ENCODE peak calls at places on chromosomes 4 and X, in eight cellular contexts. L is small intestine, O is A549, B is GM23248, W is ovary, M is ascending aorta, U is left ventricle myocardium inferior, D is MM.1S. J is an unnamed sample.

GRCh38 chr4:146957252-146957651 is 11.6 kb upstream of the TTC29 start:
- DNase-seq in L (no peak), O (peak; percentile 27), B (peak; percentile 90), W (no peak), M (no peak), U (no peak), D (no peak), J (no peak)

GRCh38 chr4:78185117-78185516 is 128.0 kb downstream of the FRAS1 start:
- DNase-seq in L (no peak), O (no peak), B (no peak), W (no peak), M (no peak), U (no peak), D (no peak), J (no peak)

GRCh38 chrX:50188859-50189258 is 11.9 kb downstream of the AKAP4 start:
- DNase-seq in L (no peak), O (no peak), B (no peak), W (peak; percentile 35), M (no peak), U (no peak), D (no peak), J (no peak)

GRCh38 chr4:141463678-141464077 is 172.7 kb upstream of the IL15 start:
- DNase-seq in L (no peak), O (no peak), B (no peak), W (no peak), M (no peak), U (no peak), D (no peak), J (no peak)

GRCh38 chrX:50874878-50875277 is 35.7 kb upstream of the BMP15 start:
- DNase-seq in L (no peak), O (no peak), B (no peak), W (no peak), M (no peak), U (no peak), D (no peak), J (no peak)

GRCh38 chrX:100819837-100820666 is at the start of gene CSTF2:
- DNase-seq in L (peak; percentile 81), O (peak; percentile 90), B (peak; percentile 92), W (peak; percentile 85), M (peak; percentile 87), U (peak; percentile 79), D (peak; percentile 86), J (peak; percentile 70)

GRCh38 chr4:11635336-11635735 is 206.6 kb upstream of the HS3ST1 start:
- DNase-seq in L (no peak), O (peak; percentile 52), B (no peak), W (no peak), M (no peak), U (no peak), D (no peak), J (no peak)

GRCh38 chrX:149540621-149541520 is at the start of gene EOLA1:
- DNase-seq in L (peak; percentile 95), O (peak; percentile 97), B (peak; percentile 94), W (peak; percentile 87), M (peak; percentile 93), U (peak; percentile 82), D (peak; percentile 96), J (peak; percentile 86)

GRCh38 chrX:45266456-45266855 is 65.8 kb upstream of the DIPK2B start:
- DNase-seq in L (no peak), O (no peak), B (no peak), W (no peak), M (no peak), U (no peak), D (no peak), J (no peak)

GRCh38 chr4:165199286-165199685 is 8.1 kb upstream of the KLHL2 start:
- DNase-seq in L (no peak), O (no peak), B (no peak), W (no peak), M (no peak), U (no peak), D (no peak), J (no peak)

GRCh38 chr4:151361966-151362365 is 36.6 kb upstream of the SH3D19 start:
- DNase-seq in L (no peak), O (no peak), B (no peak), W (peak; percentile 36), M (no peak), U (no peak), D (no peak), J (no peak)

GRCh38 chr4:82367438-82368097 is 6.2 kb downstream of the HNRNPD start:
- DNase-seq in L (no peak), O (no peak), B (no peak), W (no peak), M (no peak), U (no peak), D (no peak), J (no peak)

GRCh38 chr4:75995727-75996126 is 5.0 kb upstream of the SDAD1 start:
- DNase-seq in L (peak; percentile 63), O (peak; percentile 44), B (peak; percentile 76), W (no peak), M (no peak), U (no peak), D (peak; percentile 71), J (peak; percentile 32)

GRCh38 chrX:154002215-154002719 is 17.4 kb downstream of the IRAK1 start:
- DNase-seq in L (no peak), O (peak; percentile 70), B (peak; percentile 92), W (no peak), M (no peak), U (peak; percentile 27), D (peak; percentile 67), J (no peak)

GRCh38 chr4:24262084-24262483 is 322.3 kb downstream of the DHX15 start:
- DNase-seq in L (peak; percentile 15), O (no peak), B (no peak), W (no peak), M (no peak), U (no peak), D (no peak), J (no peak)

GRCh38 chr4:24260922-24261581 is 323.3 kb downstream of the DHX15 start:
- DNase-seq in L (no peak), O (no peak), B (peak; percentile 7), W (no peak), M (no peak), U (no peak), D (no peak), J (no peak)

GRCh38 chr4:24260133-24260532 is 324.2 kb downstream of the DHX15 start:
- DNase-seq in L (no peak), O (no peak), B (no peak), W (no peak), M (no peak), U (no peak), D (no peak), J (no peak)

DNA sequence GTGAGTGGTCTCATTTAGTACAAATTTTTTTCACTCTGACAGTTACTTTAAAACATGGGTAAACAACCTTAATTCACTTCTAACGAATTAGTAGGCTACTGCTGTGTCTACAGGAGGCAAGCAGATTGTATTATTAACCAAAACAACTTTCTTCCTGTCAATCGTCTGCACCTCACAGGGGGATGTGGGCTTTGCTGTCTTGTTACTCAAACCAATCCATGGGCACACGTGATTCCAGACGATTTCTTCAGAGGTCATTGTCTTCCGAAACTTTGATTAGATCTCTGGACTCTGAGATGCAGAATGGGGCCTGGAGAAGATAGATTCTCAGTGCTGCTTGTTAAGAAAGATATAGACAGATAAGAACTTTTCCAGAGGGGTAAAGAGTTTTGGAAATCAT is 327.8 kb downstream of the DHX15 start:
- DNase-seq in L (no peak), O (no peak), B (no peak), W (no peak), M (no peak), U (no peak), D (no peak), J (no peak)
- H3K27ac ChIP-seq in L (no peak overlapping the region), O (no peak overlapping the region), B (no peak overlapping the region), W (no peak overlapping the region), M (no peak overlapping the region), U (no peak overlapping the region), D (no peak overlapping the region), J (no peak overlapping the region)

DNA sequence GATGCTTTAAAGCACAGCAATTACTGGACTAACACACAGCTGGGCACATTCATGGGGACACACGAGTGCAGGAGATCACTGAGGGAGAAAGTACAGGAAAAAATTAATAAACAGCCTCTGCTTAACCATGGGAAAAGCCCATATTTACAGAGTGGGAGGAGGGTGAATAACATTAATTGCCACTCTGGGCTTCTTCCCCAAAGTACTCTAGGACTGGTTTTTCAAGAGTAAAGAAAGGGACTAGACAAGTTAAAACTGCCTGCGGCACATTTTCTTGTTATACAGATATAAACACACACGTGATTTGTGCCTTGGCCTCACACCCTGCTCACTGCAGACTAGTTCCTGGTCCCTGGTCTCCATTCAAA is 179.7 kb upstream of the TET2 start:
- DNase-seq in L (peak; percentile 56), O (no peak), B (no peak), W (no peak), M (no peak), U (no peak), D (no peak), J (no peak)
- H3K27ac ChIP-seq in L (peak overlapping the region; percentile 80), O (no peak overlapping the region), B (no peak overlapping the region), W (no peak overlapping the region), M (no peak overlapping the region), U (no peak overlapping the region), D (no peak overlapping the region), J (no peak overlapping the region)

GRCh38 chrX:3520458-3520857 is 174.0 kb upstream of the MXRA5 start:
- DNase-seq in L (no peak), O (no peak), B (peak; percentile 59), W (no peak), M (no peak), U (no peak), D (no peak), J (no peak)

GRCh38 chrX:3520987-3521875 is 174.8 kb upstream of the MXRA5 start:
- DNase-seq in L (no peak), O (no peak), B (peak; percentile 45), W (no peak), M (no peak), U (no peak), D (no peak), J (no peak)

GRCh38 chrX:3514996-3515395 is 168.5 kb upstream of the MXRA5 start:
- DNase-seq in L (no peak), O (no peak), B (peak; percentile 83), W (no peak), M (no peak), U (no peak), D (no peak), J (no peak)

GRCh38 chrX:3518870-3519269 is 172.4 kb upstream of the MXRA5 start:
- DNase-seq in L (no peak), O (peak; percentile 50), B (peak; percentile 95), W (no peak), M (peak; percentile 74), U (peak; percentile 15), D (no peak), J (no peak)

DNA sequence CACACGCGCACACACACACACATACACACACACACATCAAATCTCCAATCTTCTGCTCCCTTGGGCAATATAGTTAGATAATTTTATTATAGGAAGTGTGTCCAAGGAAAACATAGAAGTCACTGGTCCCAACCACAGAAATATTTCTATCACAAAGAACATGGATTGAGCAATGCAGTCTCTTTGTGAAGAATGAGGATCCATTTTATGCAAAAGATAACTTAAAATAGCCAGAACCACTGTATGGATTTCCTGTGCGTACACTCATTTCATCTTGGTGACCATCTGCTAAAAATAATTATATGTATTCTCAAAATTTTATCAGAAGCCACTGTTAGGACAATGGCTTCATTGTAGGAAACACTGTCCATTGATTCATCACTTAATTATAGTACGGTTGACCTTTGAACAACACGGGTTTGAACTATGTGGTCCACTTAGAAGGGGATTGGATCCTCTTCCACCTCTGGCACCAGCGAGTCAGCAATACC is 169.6 kb upstream of the MXRA5 start:
- DNase-seq in L (no peak), O (no peak), B (peak; percentile 65), W (no peak), M (no peak), U (no peak), D (no peak), J (no peak)
- H3K27ac ChIP-seq in L (no peak overlapping the region), O (no peak overlapping the region), B (peak overlapping the region; percentile 80), W (no peak overlapping the region), M (no peak overlapping the region), U (no peak overlapping the region), D (no peak overlapping the region), J (no peak overlapping the region)

GRCh38 chr4:8048856-8049686 is 109.4 kb upstream of the AFAP1 start:
- DNase-seq in L (no peak), O (no peak), B (no peak), W (no peak), M (no peak), U (no peak), D (no peak), J (no peak)
- H3K27ac ChIP-seq in L (no peak overlapping the region), O (no peak overlapping the region), B (no peak overlapping the region), W (no peak overlapping the region), M (no peak overlapping the region), U (no peak overlapping the region), D (no peak overlapping the region), J (no peak overlapping the region)